ENCODE peak calls at places on chromosomes 12 and 14, in seven cellular contexts. D, S, T, X, L, Q and G are unnamed samples.

GRCh38 chr12:1842905-1843640 is 22.7 kb downstream of the LRTM2 start:
- DNase-seq in D (no peak), Q (no peak), S (peak; percentile 32), T (no peak), L (no peak), X (no peak), G (no peak)

GRCh38 chr12:52518574-52519469 is 1.4 kb downstream of the KRT5 start:
- DNase-seq in L (no peak), D (no peak), X (no peak), S (no peak), Q (no peak), T (no peak), G (peak; percentile 50)

GRCh38 chr12:123614531-123614930 is 12.6 kb downstream of the DDX55 start:
- DNase-seq in X (no peak), T (no peak), D (no peak), L (no peak), S (no peak), Q (no peak), G (no peak)

GRCh38 chr14:99717682-99718013 is 33.5 kb downstream of the CYP46A1 start:
- DNase-seq in D (no peak), S (no peak), X (peak; percentile 42), T (no peak), Q (no peak), L (no peak), G (no peak)

GRCh38 chr14:61178226-61179060 is 102.7 kb downstream of the TMEM30B start:
- DNase-seq in L (no peak), Q (no peak), T (no peak), X (no peak), S (no peak), D (peak; percentile 83), G (no peak)

GRCh38 chr12:130186101-130186465 is 23.8 kb downstream of the FZD10 start:
- DNase-seq in T (no peak), L (no peak), X (no peak), Q (no peak), S (no peak), D (no peak), G (no peak)

GRCh38 chr12:113222730-113223531 is 1.7 kb downstream of the TPCN1 start:
- DNase-seq in L (peak; percentile 62), D (no peak), X (peak; percentile 78), Q (peak; percentile 77), T (peak; percentile 74), S (peak; percentile 91), G (no peak)

GRCh38 chr14:50357753-50358380 is 38.8 kb downstream of the CDKL1 start:
- DNase-seq in S (no peak), T (no peak), D (no peak), X (no peak), Q (no peak), L (no peak), G (no peak)

GRCh38 chr12:6053541-6053940 is 70.9 kb downstream of the VWF start:
- DNase-seq in L (no peak), Q (no peak), T (peak; percentile 10), S (no peak), X (peak; percentile 51), D (no peak), G (no peak)

GRCh38 chr14:84482256-84483071 is 1047.5 kb upstream of the FLRT2 start:
- DNase-seq in Q (no peak), T (no peak), D (no peak), S (no peak), L (no peak), X (no peak), G (no peak)

GRCh38 chr14:91269076-91269991 is 24.8 kb upstream of the GPR68 start:
- DNase-seq in Q (no peak), X (no peak), L (no peak), D (no peak), T (peak; percentile 59), S (no peak), G (no peak)

GRCh38 chr12:122187466-122187865 is 4.5 kb downstream of the LRRC43 start:
- DNase-seq in X (no peak), S (no peak), D (no peak), L (no peak), T (no peak), Q (no peak), G (no peak)

GRCh38 chr14:63493246-63493645 is 49.9 kb downstream of the PPP2R5E start:
- DNase-seq in S (no peak), D (peak; percentile 10), Q (no peak), L (no peak), T (no peak), X (no peak), G (no peak)

GRCh38 chr14:103360548-103360947 is 24.7 kb upstream of the MARK3 start:
- DNase-seq in X (no peak), S (peak; percentile 27), T (no peak), Q (no peak), D (no peak), L (no peak), G (no peak)

GRCh38 chr14:61406198-61406597 is 84.8 kb downstream of the PRKCH start:
- DNase-seq in S (no peak), D (no peak), X (no peak), Q (no peak), T (no peak), L (no peak), G (no peak)

GRCh38 chr12:121325922-121326396 is 26.3 kb downstream of the ANAPC5 start:
- DNase-seq in T (no peak), S (no peak), Q (peak; percentile 47), X (no peak), L (no peak), D (no peak), G (no peak)

GRCh38 chr12:49767333-49767732 is 26.0 kb downstream of the TMBIM6 start:
- DNase-seq in D (no peak), T (no peak), Q (no peak), L (no peak), X (no peak), S (no peak), G (no peak)

GRCh38 chr14:75518625-75519024 is 3.6 kb upstream of the BATF start:
- DNase-seq in L (no peak), Q (no peak), D (peak; percentile 12), T (no peak), S (no peak), X (no peak), G (no peak)

GRCh38 chr14:100827140-100827517 is 1.2 kb downstream of the MEG3 start:
- DNase-seq in X (no peak), T (no peak), D (no peak), S (no peak), Q (no peak), L (no peak), G (no peak)

GRCh38 chr14:101069666-101070362 is 166.3 kb upstream of the RTL1 start:
- DNase-seq in T (no peak), L (no peak), D (no peak), X (peak; percentile 43), Q (peak; percentile 4), S (peak; percentile 45), G (peak; percentile 45)

GRCh38 chr14:93903342-93904184 is 23.6 kb upstream of the FAM181A start:
- DNase-seq in Q (no peak), D (peak; percentile 15), T (no peak), L (no peak), X (no peak), S (no peak), G (no peak)
- TF ChIP-seq CTCF in Q (peak; percentile 11), D (peak; percentile 30), T (no peak), L (peak; percentile 50), X (no peak), S (peak; percentile 20), G (no peak)

DNA sequence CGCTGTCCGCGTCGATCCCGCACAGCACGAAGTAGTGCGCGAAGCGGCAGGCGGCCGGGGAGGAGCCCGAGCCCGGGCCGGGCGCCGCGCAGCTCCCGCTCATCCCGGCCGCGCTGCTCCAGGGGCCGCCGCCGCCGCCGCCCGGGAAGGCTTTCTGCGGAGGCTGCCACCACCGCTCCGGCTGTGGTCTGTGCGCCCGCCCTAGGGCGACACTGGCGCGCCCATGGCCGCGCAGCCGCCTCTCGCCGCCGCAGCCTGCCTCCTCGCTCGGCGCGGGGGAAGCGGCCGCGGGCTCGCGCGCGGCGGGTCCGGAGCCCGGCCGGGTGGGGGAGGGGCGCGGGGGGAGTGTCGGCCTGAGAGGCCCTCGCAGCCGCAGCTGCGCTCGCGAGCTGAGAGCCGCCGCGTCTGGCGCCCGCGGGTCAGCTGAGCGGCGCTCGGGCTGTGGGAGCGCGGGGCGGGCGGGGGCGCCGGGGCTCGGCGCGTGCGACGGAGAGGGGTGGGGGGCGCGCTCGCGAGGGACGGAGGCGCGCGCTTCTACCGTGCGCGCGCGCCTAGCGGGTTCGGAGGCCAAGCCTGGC is at the start of gene DENND5B:
- DNase-seq in L (peak; percentile 86), T (peak; percentile 83), D (no peak), Q (peak; percentile 80), X (peak; percentile 93), S (peak; percentile 89), G (peak; percentile 77)
- H3K27ac ChIP-seq in L (peak within 1 kb of the TSS; percentile 98), T (peak within 1 kb of the TSS; percentile 98), D (peak within 1 kb of the TSS; percentile 99), Q (peak within 1 kb of the TSS; percentile 98), X (peak within 1 kb of the TSS; percentile 93), S (peak within 1 kb of the TSS; percentile 96), G (peak within 1 kb of the TSS; percentile 93)

GRCh38 chr14:22569749-22570131 is 19.3 kb downstream of the DAD1 start:
- DNase-seq in L (no peak), D (no peak), S (no peak), X (no peak), T (no peak), Q (no peak), G (no peak)
- H3K4me3 ChIP-seq in L (no peak overlapping the region), D (no peak overlapping the region), S (no peak overlapping the region), X (no peak overlapping the region), T (no peak overlapping the region), Q (no peak overlapping the region), G (no peak overlapping the region)

DNA sequence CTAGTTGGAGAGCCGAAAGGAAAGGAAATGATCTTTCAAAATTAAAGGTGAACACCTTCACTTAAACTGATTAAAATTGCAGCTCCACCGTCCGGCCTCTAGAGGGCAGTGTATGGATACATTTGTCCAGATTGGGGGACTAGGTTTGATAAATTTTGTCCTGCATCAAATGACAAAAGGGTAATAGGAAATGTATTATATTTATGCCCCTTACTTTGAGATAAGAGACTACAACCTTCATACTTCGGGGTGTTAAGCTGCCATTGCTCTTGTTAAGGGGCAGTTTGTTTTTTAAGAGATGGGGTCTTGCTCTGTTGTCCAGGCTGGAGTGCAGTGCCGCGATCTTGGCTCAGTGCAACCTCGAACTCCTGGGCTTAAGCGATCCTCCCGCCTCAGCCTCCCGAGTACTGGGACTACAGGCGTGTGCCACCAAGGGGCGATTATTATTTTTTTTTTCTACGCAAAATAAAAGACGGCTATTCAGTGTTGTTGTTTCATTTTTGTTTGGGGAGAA is 818 bp upstream of the SUOX start:
- DNase-seq in T (no peak), S (peak; percentile 79), X (peak; percentile 79), Q (peak; percentile 62), D (no peak), L (no peak), G (no peak)
- TF ChIP-seq CTCF in T (peak; percentile 79), S (peak; percentile 79), X (peak; percentile 83), Q (peak; percentile 92), D (peak; percentile 84), L (peak; percentile 86), G (peak; percentile 83)

GRCh38 chr12:98595152-98595988 is 1.9 kb downstream of the SLC25A3 start:
- DNase-seq in D (no peak), X (no peak), S (no peak), L (no peak), Q (no peak), T (no peak), G (no peak)
- H3K27ac ChIP-seq in D (peak overlapping the region; percentile 91), X (peak overlapping the region; percentile 99), S (peak overlapping the region; percentile 94), L (peak overlapping the region; percentile 98), Q (no peak overlapping the region), T (peak overlapping the region; percentile 99), G (peak overlapping the region; percentile 93)